ENCODE peak calls at places on chromosome 1, in seven cellular contexts. T, L, S, W, I, A and G are unnamed samples.

GRCh38 chr1:184974086-184974836 is at the start of gene NIBAN1:
- DNase-seq in S (no peak), L (peak), W (peak), A (peak), T (peak), I (no peak), G (no peak)

GRCh38 chr1:179599623-179600249 is 8.1 kb downstream of the TDRD5 start:
- DNase-seq in A (peak), S (no peak), I (peak), T (no peak), L (peak), W (no peak), G (no peak)

GRCh38 chr1:210445485-210445884 is 116.8 kb downstream of the HHAT start:
- DNase-seq in T (no peak), I (no peak), W (no peak), A (no peak), S (no peak), L (no peak), G (no peak)

GRCh38 chr1:103247517-103247916 is 139.2 kb upstream of the COL11A1 start:
- DNase-seq in W (no peak), T (no peak), I (no peak), S (no peak), L (no peak), A (no peak), G (no peak)

GRCh38 chr1:62688687-62689085 is 500 bp upstream of the DOCK7 start:
- DNase-seq in W (no peak), S (no peak), A (peak), T (no peak), L (peak), I (peak), G (no peak)

GRCh38 chr1:204652556-204652955 is 33.0 kb downstream of the LRRN2 start:
- DNase-seq in I (no peak), A (no peak), W (no peak), S (no peak), L (no peak), T (no peak), G (no peak)

GRCh38 chr1:40618108-40618507 is 47.4 kb downstream of the RIMS3 start:
- DNase-seq in I (no peak), L (no peak), W (no peak), A (no peak), T (no peak), S (no peak), G (no peak)

GRCh38 chr1:39395357-39395831 is 96.0 kb upstream of the BMP8A start:
- DNase-seq in W (no peak), S (no peak), T (no peak), L (peak), A (peak), I (no peak), G (no peak)

GRCh38 chr1:41240806-41241747 is 1.0 kb downstream of the SCMH1 start:
- DNase-seq in W (peak), S (peak), A (peak), T (peak), L (peak), I (peak), G (no peak)

GRCh38 chr1:207711285-207711684 is 40.6 kb upstream of the CD46 start:
- DNase-seq in I (no peak), T (peak), W (no peak), L (no peak), S (no peak), A (peak), G (no peak)

GRCh38 chr1:163094182-163094581 is 25.0 kb downstream of the RGS4 start:
- DNase-seq in I (no peak), A (no peak), S (no peak), T (no peak), W (no peak), L (no peak), G (no peak)

GRCh38 chr1:3464649-3465025 is 10.2 kb downstream of the ARHGEF16 start:
- DNase-seq in L (no peak), T (no peak), W (no peak), S (no peak), I (no peak), A (no peak), G (no peak)